ENCODE peak calls at places on chromosome 15, in nine cellular contexts. Y, I, R, D, P, H, Q, X and U are unnamed samples.

GRCh38 chr15:63231717-63232116 is 42.3 kb downstream of the RAB8B start:
- DNase-seq in Y (no peak), I (no peak), R (no peak), D (no peak), P (peak), H (no peak), Q (no peak), X (no peak), U (no peak)

GRCh38 chr15:82810061-82810862 is 834 bp downstream of the WHAMM start:
- DNase-seq in Y (no peak), I (peak), R (peak), D (no peak), P (peak), H (no peak), Q (no peak), X (peak), U (no peak)

GRCh38 chr15:90190606-90191343 is 10.4 kb upstream of the SEMA4B start:
- DNase-seq in Y (no peak), I (peak), R (peak), D (peak), P (no peak), H (no peak), Q (no peak), X (no peak), U (peak)

GRCh38 chr15:100703032-100703578 is 100.7 kb downstream of the ASB7 start:
- DNase-seq in Y (no peak), I (no peak), R (no peak), D (peak), P (peak), H (peak), Q (no peak), X (peak), U (peak)

GRCh38 chr15:86231864-86232801 is 152.5 kb downstream of the AGBL1 start:
- DNase-seq in Y (peak), I (peak), R (no peak), D (no peak), P (peak), H (no peak), Q (no peak), X (peak), U (peak)

GRCh38 chr15:27165590-27165989 is 194.6 kb downstream of the GABRG3 start:
- DNase-seq in Y (no peak), I (no peak), R (no peak), D (no peak), P (no peak), H (no peak), Q (no peak), X (no peak), U (no peak)

GRCh38 chr15:29685156-29686078 is 136.9 kb downstream of the TJP1 start:
- DNase-seq in Y (no peak), I (no peak), R (no peak), D (no peak), P (peak), H (no peak), Q (no peak), X (no peak), U (no peak)

GRCh38 chr15:93706881-93707280 is 524.5 kb upstream of the MCTP2 start:
- DNase-seq in Y (no peak), I (no peak), R (no peak), D (no peak), P (no peak), H (no peak), Q (no peak), X (no peak), U (no peak)

GRCh38 chr15:100020181-100020580 is 286.9 kb upstream of the LYSMD4 start:
- DNase-seq in Y (no peak), I (no peak), R (no peak), D (no peak), P (no peak), H (no peak), Q (no peak), X (no peak), U (no peak)

GRCh38 chr15:81653259-81653658 is 279.2 kb upstream of the TMC3 start:
- DNase-seq in Y (no peak), I (no peak), R (no peak), D (no peak), P (no peak), H (no peak), Q (no peak), X (no peak), U (peak)

GRCh38 chr15:72070817-72071447 is 47.0 kb downstream of the MYO9A start:
- DNase-seq in Y (no peak), I (no peak), R (no peak), D (no peak), P (no peak), H (no peak), Q (no peak), X (no peak), U (no peak)

GRCh38 chr15:72285402-72285801 is 13.0 kb upstream of the PARP6 start:
- DNase-seq in Y (no peak), I (no peak), R (no peak), D (no peak), P (no peak), H (no peak), Q (no peak), X (peak), U (no peak)

GRCh38 chr15:35596261-35596660 is 50.3 kb upstream of the DPH6 start:
- DNase-seq in Y (no peak), I (no peak), R (no peak), D (no peak), P (no peak), H (no peak), Q (no peak), X (no peak), U (no peak)

GRCh38 chr15:100009372-100009771 is 276.1 kb upstream of the LYSMD4 start:
- DNase-seq in Y (no peak), I (no peak), R (no peak), D (no peak), P (no peak), H (no peak), Q (no peak), X (no peak), U (no peak)

GRCh38 chr15:38532728-38533127 is 31.9 kb downstream of the RASGRP1 start:
- DNase-seq in Y (no peak), I (no peak), R (no peak), D (no peak), P (no peak), H (no peak), Q (no peak), X (no peak), U (no peak)

GRCh38 chr15:47293763-47294162 is 423.5 kb upstream of the SEMA6D start:
- DNase-seq in Y (no peak), I (peak), R (no peak), D (no peak), P (peak), H (peak), Q (peak), X (no peak), U (no peak)

GRCh38 chr15:70449311-70450141 is 313.8 kb downstream of the UACA start:
- DNase-seq in Y (no peak), I (no peak), R (no peak), D (no peak), P (no peak), H (no peak), Q (no peak), X (no peak), U (no peak)

GRCh38 chr15:87736921-87737389 is 519.6 kb downstream of the NTRK3 start:
- DNase-seq in Y (no peak), I (no peak), R (no peak), D (no peak), P (no peak), H (no peak), Q (no peak), X (no peak), U (no peak)
- TF ChIP-seq CTCF in Y (no peak), I (no peak), R (no peak), D (no peak), P (no peak), H (no peak), Q (no peak), X (no peak), U (no peak)

DNA sequence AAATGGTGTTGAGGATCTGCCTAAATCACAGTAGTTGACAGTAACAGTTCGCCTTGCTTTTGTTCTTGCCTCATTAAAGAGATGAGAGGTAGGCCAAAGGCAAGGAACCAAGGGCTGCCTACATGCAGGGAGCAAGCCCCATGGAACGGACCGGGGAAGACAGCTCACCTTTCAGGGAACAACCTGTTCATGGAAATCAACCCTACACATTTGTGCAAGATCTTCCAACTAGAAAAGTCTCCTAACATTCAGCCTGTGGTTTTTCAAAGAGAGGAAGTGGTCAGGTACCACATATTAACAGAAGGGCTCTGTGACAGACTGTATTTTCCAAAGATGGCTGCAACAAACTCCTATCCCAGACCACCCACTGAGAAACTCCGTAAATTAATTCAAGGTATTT is 1031.8 kb upstream of the NR2F2 start:
- DNase-seq in Y (no peak), I (no peak), R (no peak), D (no peak), P (no peak), H (no peak), Q (no peak), X (no peak), U (no peak)
- TF ChIP-seq CTCF in Y (no peak), I (no peak), R (no peak), D (no peak), P (no peak), H (no peak), Q (no peak), X (no peak), U (no peak)

GRCh38 chr15:25796395-25796794 is 66.7 kb downstream of the ATP10A start:
- DNase-seq in Y (no peak), I (no peak), R (no peak), D (no peak), P (no peak), H (no peak), Q (no peak), X (no peak), U (no peak)

GRCh38 chr15:25795712-25796111 is 67.4 kb downstream of the ATP10A start:
- DNase-seq in Y (no peak), I (no peak), R (no peak), D (no peak), P (no peak), H (no peak), Q (no peak), X (no peak), U (no peak)

GRCh38 chr15:25798207-25798931 is 64.8 kb downstream of the ATP10A start:
- DNase-seq in Y (no peak), I (no peak), R (no peak), D (no peak), P (no peak), H (no peak), Q (no peak), X (no peak), U (no peak)

GRCh38 chr15:25797035-25797434 is 66.1 kb downstream of the ATP10A start:
- DNase-seq in Y (no peak), I (no peak), R (no peak), D (no peak), P (no peak), H (no peak), Q (no peak), X (no peak), U (no peak)

DNA sequence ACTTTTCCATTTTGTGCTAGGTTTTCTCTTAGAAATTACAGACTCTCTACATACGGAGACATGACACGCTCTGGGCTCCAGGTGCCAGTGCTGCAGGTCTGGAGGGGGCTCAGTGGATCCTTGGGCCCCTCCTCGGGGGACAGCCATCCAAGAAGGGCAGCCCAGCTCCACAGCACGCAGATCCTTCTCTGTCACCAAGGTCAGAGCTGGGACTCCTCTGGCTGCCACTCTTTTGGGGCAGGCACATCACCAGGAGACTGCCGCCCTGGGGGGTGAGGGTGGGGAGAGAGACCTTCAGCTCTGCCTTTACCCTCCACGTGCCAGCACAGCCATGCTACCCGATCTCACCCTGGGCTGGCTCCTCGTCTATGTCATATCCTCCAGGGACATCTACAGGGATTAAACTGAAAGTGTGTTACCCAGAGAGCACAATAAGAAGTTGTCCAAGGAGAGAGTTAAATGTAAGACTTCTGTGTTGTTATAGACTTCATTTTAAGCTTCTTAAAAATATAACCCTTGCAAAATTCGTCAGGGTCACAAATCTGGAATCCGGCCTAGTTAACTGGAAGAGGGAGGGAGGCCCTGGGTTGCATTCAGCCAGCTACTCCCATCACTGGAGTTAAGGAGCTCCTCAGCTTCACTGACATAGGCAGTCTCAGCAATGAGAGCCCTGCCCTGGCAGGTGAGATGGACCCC is 65.5 kb downstream of the ATP10A start:
- DNase-seq in Y (no peak), I (no peak), R (no peak), D (no peak), P (no peak), H (no peak), Q (no peak), X (no peak), U (no peak)
- TF ChIP-seq CTCF in Y (no peak), I (no peak), R (no peak), D (no peak), P (no peak), H (no peak), Q (no peak), X (no peak), U (no peak)

GRCh38 chr15:64896371-64897069 is 15.2 kb upstream of the ANKDD1A start:
- DNase-seq in Y (no peak), I (no peak), R (no peak), D (no peak), P (no peak), H (no peak), Q (no peak), X (no peak), U (no peak)

GRCh38 chr15:64894395-64895056 is 17.2 kb upstream of the ANKDD1A start:
- DNase-seq in Y (no peak), I (peak), R (peak), D (peak), P (no peak), H (no peak), Q (no peak), X (peak), U (peak)

GRCh38 chr15:64897345-64897985 is 14.2 kb upstream of the ANKDD1A start:
- DNase-seq in Y (no peak), I (peak), R (no peak), D (no peak), P (peak), H (no peak), Q (no peak), X (no peak), U (no peak)

GRCh38 chr15:64893481-64894394 is 18.0 kb upstream of the ANKDD1A start:
- DNase-seq in Y (peak), I (peak), R (peak), D (peak), P (peak), H (peak), Q (peak), X (peak), U (peak)

GRCh38 chr15:64895285-64896065 is 16.2 kb upstream of the ANKDD1A start:
- DNase-seq in Y (no peak), I (no peak), R (peak), D (peak), P (peak), H (no peak), Q (no peak), X (no peak), U (peak)
- TF ChIP-seq CTCF in Y (no peak), I (no peak), R (peak), D (no peak), P (no peak), H (no peak), Q (no peak), X (no peak), U (peak)

GRCh38 chr15:84865074-84865569 is 19.3 kb upstream of the SLC28A1 start:
- DNase-seq in Y (no peak), I (no peak), R (no peak), D (no peak), P (no peak), H (no peak), Q (no peak), X (no peak), U (no peak)

GRCh38 chr15:84859651-84860050 is 24.8 kb upstream of the SLC28A1 start:
- DNase-seq in Y (no peak), I (no peak), R (no peak), D (no peak), P (no peak), H (no peak), Q (no peak), X (no peak), U (no peak)

GRCh38 chr15:84863480-84864428 is 20.7 kb upstream of the SLC28A1 start:
- DNase-seq in Y (no peak), I (no peak), R (no peak), D (no peak), P (peak), H (no peak), Q (peak), X (no peak), U (no peak)

GRCh38 chr15:84864429-84864795 is 20.1 kb upstream of the SLC28A1 start:
- DNase-seq in Y (no peak), I (no peak), R (no peak), D (no peak), P (no peak), H (no peak), Q (no peak), X (no peak), U (no peak)

DNA sequence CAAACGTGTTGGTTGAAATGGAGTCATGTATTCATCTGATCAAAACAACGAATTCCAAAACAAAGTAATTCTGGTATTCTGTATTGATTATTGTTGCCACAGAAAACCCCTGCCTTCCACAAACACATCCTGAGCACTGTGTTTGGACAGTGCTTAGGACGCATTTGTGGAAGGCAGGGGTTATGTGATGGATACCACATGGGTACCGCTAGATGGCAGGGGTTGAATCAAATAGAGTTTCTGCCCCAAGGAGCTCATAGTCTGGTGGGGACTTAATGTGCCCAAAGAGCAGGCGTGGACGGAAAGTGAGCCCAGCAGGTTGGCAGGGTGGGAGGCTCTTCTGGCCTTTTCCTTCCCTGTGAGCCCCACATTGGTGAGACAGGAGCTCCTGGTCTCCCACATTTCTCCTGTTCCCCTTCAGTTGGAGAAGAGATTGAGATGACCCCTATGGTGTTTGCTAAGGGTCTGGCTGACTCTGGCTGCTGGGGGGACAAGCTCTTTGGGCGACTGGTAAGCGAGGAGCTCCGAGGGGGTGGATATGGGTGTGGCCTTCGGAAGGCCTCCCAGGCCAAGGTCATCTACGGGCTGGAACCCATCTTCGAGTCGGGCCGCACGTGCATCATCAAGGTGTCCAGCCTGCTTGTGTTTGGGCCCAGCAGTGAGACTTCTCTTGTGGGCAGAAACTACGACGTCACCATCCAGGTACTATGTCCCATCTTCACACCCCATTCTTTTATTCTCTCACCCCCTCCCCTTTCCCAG is 22.1 kb upstream of the SLC28A1 start:
- DNase-seq in Y (no peak), I (no peak), R (no peak), D (no peak), P (no peak), H (no peak), Q (no peak), X (no peak), U (no peak)
- TF ChIP-seq CTCF in Y (no peak), I (no peak), R (no peak), D (no peak), P (no peak), H (no peak), Q (no peak), X (no peak), U (no peak)